ENCODE peak calls at places on chromosomes 13 and 19, in nine cellular contexts. E is stimulated activated CD8-positive, alpha-beta memory T cell treated with anti-CD3 and anti-CD28 coated beads, Interleukin-15, amount 100 ng/mL, for 1 hour; F is GM18507; O is fibroblast of lung; I is NB4; X is left cardiac atrium; K is epithelial cell of esophagus; G is kidney tubule cell; P is cardiac fibroblast. B is an unnamed sample.

GRCh38 chr19:45446944-45447343 is 20.9 kb upstream of the FOSB start:
- DNase-seq in F (no peak), P (no peak), O (no peak), K (peak), G (no peak), I (no peak), E (no peak), X (no peak), B (peak)

GRCh38 chr13:31081316-31081715 is 80.4 kb downstream of the HSPH1 start:
- DNase-seq in I (no peak), F (no peak), P (no peak), G (no peak), O (no peak), K (no peak), X (no peak), E (no peak), B (no peak)

GRCh38 chr19:30029721-30030510 is 87.9 kb downstream of the URI1 start:
- DNase-seq in P (peak), K (peak), F (no peak), X (no peak), E (no peak), O (peak), I (no peak), G (no peak), B (peak)

GRCh38 chr13:62130016-62130970 is 714.6 kb upstream of the PCDH20 start:
- DNase-seq in O (no peak), F (no peak), K (no peak), E (no peak), X (no peak), I (no peak), G (no peak), P (no peak), B (no peak)

GRCh38 chr19:34320277-34320676 is 44.7 kb upstream of the GPI start:
- DNase-seq in K (no peak), O (no peak), G (no peak), F (no peak), P (no peak), E (no peak), I (no peak), X (peak), B (no peak)

GRCh38 chr13:91280806-91281205 is 66.7 kb upstream of the MIR17HG start:
- DNase-seq in G (no peak), E (no peak), P (peak), X (no peak), I (no peak), O (no peak), F (no peak), K (peak), B (peak)

GRCh38 chr13:41294914-41295313 is 16.2 kb upstream of the NAA16 start:
- DNase-seq in E (no peak), O (no peak), F (no peak), X (no peak), I (no peak), K (no peak), G (no peak), P (no peak), B (no peak)

GRCh38 chr13:64709079-64709478 is 2521.1 kb downstream of the PCDH9 start:
- DNase-seq in G (no peak), I (no peak), F (no peak), X (no peak), E (no peak), K (no peak), P (no peak), O (no peak), B (no peak)

GRCh38 chr13:113145496-113145895 is 13.0 kb upstream of the PROZ start:
- DNase-seq in X (no peak), G (no peak), I (no peak), P (no peak), K (no peak), O (no peak), E (no peak), F (no peak), B (no peak)

GRCh38 chr13:30652746-30653145 is 35.0 kb downstream of the USPL1 start:
- DNase-seq in I (no peak), P (no peak), X (no peak), G (no peak), F (no peak), K (no peak), E (no peak), O (peak), B (no peak)

B was measured in foreskin keratinocyte.